ENCODE peak calls at places on chromosomes 1 and 21, in seven cellular contexts. F is vagina, Z is K562, M is IMR-90, D is ovary, E is heart left ventricle, R is uterus. X is an unnamed sample.

GRCh38 chr1:38052750-38053415 is 6.3 kb upstream of the POU3F1 start:
- DNase-seq in M (no peak), F (no peak), R (no peak), Z (no peak), D (no peak), E (no peak), X (no peak)

GRCh38 chr1:228494391-228494790 is 7.2 kb downstream of the RNF187 start:
- DNase-seq in F (no peak), D (no peak), M (no peak), E (no peak), Z (no peak), R (no peak), X (no peak)

GRCh38 chr1:44031051-44031899 is at the start of gene SLC6A9:
- DNase-seq in F (no peak), Z (peak), E (peak), M (peak), D (peak), R (peak), X (peak)

GRCh38 chr1:167456500-167456899 is 61.8 kb downstream of the CD247 start:
- DNase-seq in Z (no peak), M (no peak), F (no peak), E (no peak), D (no peak), R (no peak), X (no peak)

GRCh38 chr21:20998456-20998789 is 214 bp downstream of the NCAM2 start:
- DNase-seq in Z (no peak), F (no peak), R (no peak), D (no peak), E (no peak), M (no peak), X (no peak)

GRCh38 chr1:153577138-153577537 is 11.5 kb upstream of the S100A2 start:
- DNase-seq in E (no peak), R (no peak), M (no peak), D (no peak), F (no peak), Z (no peak), X (no peak)

GRCh38 chr1:167424038-167424619 is 94.2 kb downstream of the CD247 start:
- DNase-seq in Z (no peak), M (no peak), D (no peak), E (no peak), F (no peak), R (no peak), X (no peak)

GRCh38 chr1:232378266-232379041 is 251.5 kb downstream of the SIPA1L2 start:
- DNase-seq in M (no peak), Z (no peak), F (peak), R (no peak), E (no peak), D (no peak), X (no peak)

GRCh38 chr21:18350216-18350615 is 53.4 kb downstream of the TMPRSS15 start:
- DNase-seq in R (no peak), E (no peak), Z (no peak), D (no peak), M (no peak), F (no peak), X (no peak)

GRCh38 chr1:206430031-206430983 is 40.0 kb upstream of the IKBKE start:
- DNase-seq in E (peak), M (peak), R (peak), D (peak), F (no peak), Z (no peak), X (peak)

GRCh38 chr1:247421074-247421473 is 5.1 kb downstream of the NLRP3 start:
- DNase-seq in F (no peak), M (no peak), Z (no peak), D (no peak), E (no peak), R (no peak), X (no peak)

GRCh38 chr1:99496067-99496466 is 149.8 kb upstream of the PALMD start:
- DNase-seq in Z (no peak), D (no peak), R (no peak), E (no peak), M (no peak), F (no peak), X (peak)

GRCh38 chr1:54601730-54602129 is 21.6 kb downstream of the FAM151A start:
- DNase-seq in R (no peak), Z (no peak), D (no peak), M (no peak), E (no peak), F (no peak), X (no peak)

GRCh38 chr1:246058478-246058877 is 448.6 kb downstream of the SMYD3 start:
- DNase-seq in M (peak), R (no peak), E (no peak), Z (no peak), D (no peak), F (no peak), X (no peak)

GRCh38 chr1:231612393-231613089 is 14.0 kb upstream of the DISC1 start:
- DNase-seq in D (no peak), F (no peak), Z (no peak), R (no peak), M (no peak), E (no peak), X (no peak)

GRCh38 chr1:20185834-20186782 is at the start of the genes PLA2G2C and UBXN10:
- DNase-seq in Z (peak), M (no peak), F (no peak), E (peak), D (peak), R (peak), X (peak)

GRCh38 chr1:54614024-54614423 is 9.3 kb downstream of the FAM151A start:
- DNase-seq in M (peak), D (no peak), E (no peak), R (no peak), Z (no peak), F (peak), X (no peak)

GRCh38 chr1:228050571-228051181 is 31.8 kb upstream of the ARF1 start:
- DNase-seq in E (no peak), F (no peak), R (no peak), D (no peak), M (no peak), Z (no peak), X (no peak)

GRCh38 chr1:15848143-15848928 is 829 bp downstream of the SPEN start:
- DNase-seq in D (peak), F (no peak), E (peak), M (peak), Z (peak), R (peak), X (peak)

GRCh38 chr1:11331036-11331765 is 58.2 kb downstream of the UBIAD1 start:
- DNase-seq in E (no peak), R (no peak), Z (no peak), D (no peak), F (no peak), M (no peak), X (no peak)

GRCh38 chr1:31782066-31782762 is 18.1 kb upstream of the ADGRB2 start:
- DNase-seq in E (no peak), F (no peak), M (no peak), R (no peak), D (no peak), Z (no peak), X (no peak)

GRCh38 chr1:1171551-1172340 is 1.9 kb upstream of the TTLL10 start:
- DNase-seq in Z (peak), E (peak), M (no peak), F (no peak), D (no peak), R (no peak), X (no peak)

GRCh38 chr1:34378968-34379729 is 202.4 kb downstream of the C1orf94 start:
- DNase-seq in D (no peak), Z (peak), E (no peak), M (no peak), F (no peak), R (no peak), X (no peak)

GRCh38 chr1:156359973-156360372 is 9.0 kb upstream of the RHBG start:
- DNase-seq in F (no peak), E (no peak), Z (no peak), R (no peak), D (no peak), M (peak), X (peak)

DNA sequence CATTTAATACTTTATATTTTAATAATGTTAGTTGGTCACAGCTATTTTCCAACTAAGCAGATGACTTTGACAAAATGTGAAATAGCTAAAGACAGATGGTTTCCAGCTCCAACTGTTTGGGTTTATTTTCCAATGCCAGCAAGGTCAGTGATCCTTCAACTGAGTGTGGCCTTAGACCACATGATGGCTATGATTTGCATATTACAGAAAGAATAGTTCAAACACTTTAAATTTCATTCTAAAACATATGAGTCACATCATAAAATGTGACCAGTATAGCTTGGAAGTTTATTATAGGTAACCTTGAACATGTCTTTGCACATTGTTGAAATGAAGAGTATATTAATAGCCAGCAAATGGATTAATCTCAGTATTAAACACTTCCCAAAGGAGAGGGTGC is 454.0 kb upstream of the C1orf87 start:
- DNase-seq in Z (no peak), M (no peak), E (no peak), D (no peak), F (no peak), R (no peak), X (no peak)
- H3K27ac ChIP-seq in Z (no peak), M (no peak), E (no peak), D (no peak), F (no peak), R (no peak), X (no peak)

GRCh38 chr1:179016694-179017382 is 8.9 kb upstream of the FAM20B start:
- DNase-seq in F (no peak), E (peak), M (peak), R (peak), D (peak), Z (peak), X (peak)
- TF ChIP-seq POLR2A in F (no peak), E (no peak), M (no peak), R (no peak), D (no peak), Z (peak), X (no peak)

GRCh38 chr1:9685833-9686232 is 34.3 kb downstream of the PIK3CD start:
- DNase-seq in E (no peak), F (no peak), R (no peak), Z (no peak), M (no peak), D (no peak), X (no peak)

GRCh38 chr1:9687120-9687875 is 35.8 kb downstream of the PIK3CD start:
- DNase-seq in R (peak), F (no peak), Z (peak), D (peak), E (peak), M (peak), X (peak)

GRCh38 chr1:9687876-9688582 is 36.5 kb downstream of the PIK3CD start:
- DNase-seq in E (no peak), M (peak), D (peak), Z (peak), R (peak), F (no peak), X (peak)

GRCh38 chr1:9688599-9688998 is 37.1 kb downstream of the PIK3CD start:
- DNase-seq in R (no peak), Z (no peak), E (no peak), D (no peak), F (no peak), M (no peak), X (no peak)

GRCh38 chr1:9684806-9685205 is 33.3 kb downstream of the PIK3CD start:
- DNase-seq in R (no peak), F (no peak), M (no peak), D (no peak), Z (no peak), E (no peak), X (no peak)
- H3K27ac ChIP-seq in R (no peak), F (no peak), M (no peak), D (no peak), Z (no peak), E (no peak), X (no peak)

DNA sequence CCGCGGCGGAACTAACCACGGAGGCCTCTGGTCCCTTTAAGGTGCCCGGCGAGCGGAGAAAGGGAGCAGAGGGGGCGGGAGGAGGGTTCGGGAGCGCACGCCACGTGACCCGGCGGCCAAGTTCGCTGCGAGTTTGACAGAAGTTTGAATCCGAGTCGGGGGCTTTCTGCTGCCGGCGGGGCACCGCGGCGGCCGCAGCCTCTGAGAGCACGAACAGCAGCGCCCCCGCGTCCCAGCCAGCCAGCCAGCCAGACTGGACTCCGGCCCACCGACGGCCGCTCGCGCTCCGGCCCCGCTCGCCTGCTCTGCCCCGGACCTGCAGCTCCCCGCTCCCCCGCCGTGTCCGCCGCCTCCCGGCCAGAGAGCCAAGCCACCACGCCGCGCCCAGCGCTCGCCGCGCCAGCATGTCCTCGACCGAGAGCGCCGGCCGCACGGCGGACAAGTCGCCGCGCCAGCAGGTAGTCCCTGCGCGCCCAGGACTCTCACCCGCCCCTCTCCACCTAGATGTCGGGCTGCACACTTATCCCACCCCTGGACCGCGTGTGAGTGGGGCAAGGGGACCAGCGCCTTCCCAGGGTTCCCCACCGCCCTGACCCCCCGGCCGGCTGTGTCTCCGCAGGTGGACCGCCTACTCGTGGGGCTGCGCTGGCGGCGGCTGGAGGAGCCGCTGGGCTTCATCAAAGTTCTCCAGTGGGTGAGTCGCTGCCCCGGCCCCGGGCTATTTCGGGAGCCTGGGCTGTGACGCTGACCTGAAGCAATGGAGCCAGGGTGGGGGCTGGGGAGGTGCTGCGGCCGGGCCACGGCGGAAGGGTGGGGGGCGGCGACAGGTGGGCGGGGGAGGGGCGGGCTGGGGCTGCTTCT is at the start of gene SYPL2:
- DNase-seq in M (peak), E (peak), F (no peak), R (peak), D (peak), Z (peak), X (peak)
- TF ChIP-seq POLR2A in M (no peak), E (no peak), F (no peak), R (peak), D (peak), Z (no peak), X (peak)

GRCh38 chr1:3251099-3251809 is 182.3 kb downstream of the PRDM16 start:
- DNase-seq in E (no peak), D (no peak), Z (no peak), F (no peak), M (no peak), R (no peak), X (no peak)
- H3K27ac ChIP-seq in E (no peak), D (no peak), Z (no peak), F (no peak), M (no peak), R (no peak), X (no peak)

X was measured in adrenal gland.